ENCODE peak calls at places on chromosomes 2 and 18, in seven cellular contexts. One of them, this sample, is unnamed.

GRCh38 chr2:167941604-167942003 is 305.8 kb downstream of the STK39 start:
- DNase-seq in mesothelial cell of epicardium: no peak
- DNase-seq in heart left ventricle: no peak
- DNase-seq in OCI-LY7: no peak
- DNase-seq in amniotic stem cell: no peak
- DNase-seq in GDM1: no peak
- DNase-seq in GM12864: no peak
- DNase-seq in this sample: no peak

GRCh38 chr2:241271641-241272297 is 43.7 kb downstream of the HDLBP start:
- DNase-seq in mesothelial cell of epicardium: no peak
- DNase-seq in heart left ventricle: peak; percentile 91
- DNase-seq in OCI-LY7: no peak
- DNase-seq in amniotic stem cell: peak; percentile 78
- DNase-seq in GDM1: peak; percentile 37
- DNase-seq in GM12864: no peak
- DNase-seq in this sample: no peak

GRCh38 chr18:4035521-4035920 is 419.6 kb downstream of the DLGAP1 start:
- DNase-seq in mesothelial cell of epicardium: no peak
- DNase-seq in heart left ventricle: no peak
- DNase-seq in OCI-LY7: no peak
- DNase-seq in amniotic stem cell: no peak
- DNase-seq in GDM1: no peak
- DNase-seq in GM12864: no peak
- DNase-seq in this sample: peak; percentile 17

GRCh38 chr2:69082430-69082997 is 69.5 kb downstream of the ANTXR1 start:
- DNase-seq in mesothelial cell of epicardium: no peak
- DNase-seq in heart left ventricle: peak; percentile 65
- DNase-seq in OCI-LY7: no peak
- DNase-seq in amniotic stem cell: peak; percentile 51
- DNase-seq in GDM1: no peak
- DNase-seq in GM12864: no peak
- DNase-seq in this sample: no peak

GRCh38 chr18:55401638-55402191 is 186.3 kb downstream of the TCF4 start:
- DNase-seq in mesothelial cell of epicardium: peak; percentile 24
- DNase-seq in heart left ventricle: no peak
- DNase-seq in OCI-LY7: no peak
- DNase-seq in amniotic stem cell: no peak
- DNase-seq in GDM1: no peak
- DNase-seq in GM12864: no peak
- DNase-seq in this sample: peak; percentile 72

GRCh38 chr2:27720004-27720551 is 51.4 kb upstream of the MRPL33 start:
- DNase-seq in mesothelial cell of epicardium: no peak
- DNase-seq in heart left ventricle: no peak
- DNase-seq in OCI-LY7: no peak
- DNase-seq in amniotic stem cell: peak; percentile 80
- DNase-seq in GDM1: no peak
- DNase-seq in GM12864: peak; percentile 7
- DNase-seq in this sample: no peak

GRCh38 chr2:68905116-68905515 is 33.9 kb upstream of the BMP10 start:
- DNase-seq in mesothelial cell of epicardium: no peak
- DNase-seq in heart left ventricle: no peak
- DNase-seq in OCI-LY7: no peak
- DNase-seq in amniotic stem cell: no peak
- DNase-seq in GDM1: no peak
- DNase-seq in GM12864: no peak
- DNase-seq in this sample: no peak

GRCh38 chr2:38080346-38080745 is 4.4 kb upstream of the CYP1B1 start:
- DNase-seq in mesothelial cell of epicardium: no peak
- DNase-seq in heart left ventricle: no peak
- DNase-seq in OCI-LY7: no peak
- DNase-seq in amniotic stem cell: no peak
- DNase-seq in GDM1: no peak
- DNase-seq in GM12864: no peak
- DNase-seq in this sample: no peak

GRCh38 chr2:239234826-239235175 is 166.0 kb downstream of the HDAC4 start:
- DNase-seq in mesothelial cell of epicardium: no peak
- DNase-seq in heart left ventricle: no peak
- DNase-seq in OCI-LY7: no peak
- DNase-seq in amniotic stem cell: no peak
- DNase-seq in GDM1: no peak
- DNase-seq in GM12864: no peak
- DNase-seq in this sample: no peak

GRCh38 chr2:231169475-231169874 is 29.0 kb upstream of the ARMC9 start:
- DNase-seq in mesothelial cell of epicardium: no peak
- DNase-seq in heart left ventricle: no peak
- DNase-seq in OCI-LY7: no peak
- DNase-seq in amniotic stem cell: no peak
- DNase-seq in GDM1: no peak
- DNase-seq in GM12864: no peak
- DNase-seq in this sample: no peak

GRCh38 chr2:31440764-31441163 is 26.2 kb upstream of the XDH start:
- DNase-seq in mesothelial cell of epicardium: no peak
- DNase-seq in heart left ventricle: no peak
- DNase-seq in OCI-LY7: no peak
- DNase-seq in amniotic stem cell: peak; percentile 31
- DNase-seq in GDM1: no peak
- DNase-seq in GM12864: no peak
- DNase-seq in this sample: no peak

GRCh38 chr2:71299507-71299906 is 32.1 kb upstream of the ZNF638 start:
- DNase-seq in mesothelial cell of epicardium: no peak
- DNase-seq in heart left ventricle: no peak
- DNase-seq in OCI-LY7: peak; percentile 45
- DNase-seq in amniotic stem cell: peak; percentile 7
- DNase-seq in GDM1: no peak
- DNase-seq in GM12864: no peak
- DNase-seq in this sample: no peak

GRCh38 chr2:3287896-3288295 is 89.7 kb downstream of the EIPR1 start:
- DNase-seq in mesothelial cell of epicardium: no peak
- DNase-seq in heart left ventricle: peak; percentile 27
- DNase-seq in OCI-LY7: no peak
- DNase-seq in amniotic stem cell: no peak
- DNase-seq in GDM1: no peak
- DNase-seq in GM12864: no peak
- DNase-seq in this sample: no peak

GRCh38 chr2:203678971-203679370 is 27.5 kb upstream of the CD28 start:
- DNase-seq in mesothelial cell of epicardium: no peak
- DNase-seq in heart left ventricle: no peak
- DNase-seq in OCI-LY7: no peak
- DNase-seq in amniotic stem cell: no peak
- DNase-seq in GDM1: no peak
- DNase-seq in GM12864: no peak
- DNase-seq in this sample: no peak

GRCh38 chr2:170782673-170783072 is 12.5 kb downstream of the ERICH2 start:
- DNase-seq in mesothelial cell of epicardium: no peak
- DNase-seq in heart left ventricle: no peak
- DNase-seq in OCI-LY7: no peak
- DNase-seq in amniotic stem cell: no peak
- DNase-seq in GDM1: no peak
- DNase-seq in GM12864: no peak
- DNase-seq in this sample: no peak

GRCh38 chr2:10238396-10238795 is 64.3 kb upstream of the HPCAL1 start:
- DNase-seq in mesothelial cell of epicardium: no peak
- DNase-seq in heart left ventricle: no peak
- DNase-seq in OCI-LY7: no peak
- DNase-seq in amniotic stem cell: no peak
- DNase-seq in GDM1: no peak
- DNase-seq in GM12864: no peak
- DNase-seq in this sample: no peak

GRCh38 chr2:32430804-32431203 is 74.0 kb downstream of the BIRC6 start:
- DNase-seq in mesothelial cell of epicardium: no peak
- DNase-seq in heart left ventricle: no peak
- DNase-seq in OCI-LY7: no peak
- DNase-seq in amniotic stem cell: no peak
- DNase-seq in GDM1: no peak
- DNase-seq in GM12864: no peak
- DNase-seq in this sample: no peak

GRCh38 chr18:75478996-75479870 is 51.7 kb upstream of the SMIM21 start:
- DNase-seq in mesothelial cell of epicardium: no peak
- DNase-seq in heart left ventricle: no peak
- DNase-seq in OCI-LY7: peak; percentile 24
- DNase-seq in amniotic stem cell: peak; percentile 6
- DNase-seq in GDM1: peak; percentile 28
- DNase-seq in GM12864: peak; percentile 15
- DNase-seq in this sample: no peak

GRCh38 chr2:160241251-160242137 is 41.4 kb upstream of the ITGB6 start:
- DNase-seq in mesothelial cell of epicardium: no peak
- DNase-seq in heart left ventricle: peak; percentile 66
- DNase-seq in OCI-LY7: no peak
- DNase-seq in amniotic stem cell: peak; percentile 32
- DNase-seq in GDM1: no peak
- DNase-seq in GM12864: no peak
- DNase-seq in this sample: no peak

GRCh38 chr2:128639693-128640092 is 321.0 kb upstream of the HS6ST1 start:
- DNase-seq in mesothelial cell of epicardium: peak; percentile 10
- DNase-seq in heart left ventricle: peak; percentile 22
- DNase-seq in OCI-LY7: no peak
- DNase-seq in amniotic stem cell: no peak
- DNase-seq in GDM1: no peak
- DNase-seq in GM12864: no peak
- DNase-seq in this sample: no peak

GRCh38 chr18:36355511-36355910 is 58.0 kb downstream of the FHOD3 start:
- DNase-seq in mesothelial cell of epicardium: no peak
- DNase-seq in heart left ventricle: no peak
- DNase-seq in OCI-LY7: no peak
- DNase-seq in amniotic stem cell: no peak
- DNase-seq in GDM1: no peak
- DNase-seq in GM12864: no peak
- DNase-seq in this sample: no peak

GRCh38 chr2:222355860-222356259 is 57.1 kb upstream of the PAX3 start:
- DNase-seq in mesothelial cell of epicardium: no peak
- DNase-seq in heart left ventricle: no peak
- DNase-seq in OCI-LY7: no peak
- DNase-seq in amniotic stem cell: no peak
- DNase-seq in GDM1: no peak
- DNase-seq in GM12864: no peak
- DNase-seq in this sample: no peak

GRCh38 chr18:7221424-7222155 is 9.3 kb upstream of the LRRC30 start:
- DNase-seq in mesothelial cell of epicardium: no peak
- DNase-seq in heart left ventricle: no peak
- DNase-seq in OCI-LY7: peak; percentile 33
- DNase-seq in amniotic stem cell: peak; percentile 4
- DNase-seq in GDM1: peak; percentile 45
- DNase-seq in GM12864: peak; percentile 4
- DNase-seq in this sample: peak; percentile 82

GRCh38 chr2:227503433-227504406 is 31.8 kb downstream of the AGFG1 start:
- DNase-seq in mesothelial cell of epicardium: no peak
- DNase-seq in heart left ventricle: no peak
- DNase-seq in OCI-LY7: no peak
- DNase-seq in amniotic stem cell: no peak
- DNase-seq in GDM1: no peak
- DNase-seq in GM12864: no peak
- DNase-seq in this sample: no peak

GRCh38 chr18:58393295-58393694 is 235.6 kb downstream of the ALPK2 start:
- DNase-seq in mesothelial cell of epicardium: no peak
- DNase-seq in heart left ventricle: no peak
- DNase-seq in OCI-LY7: no peak
- DNase-seq in amniotic stem cell: no peak
- DNase-seq in GDM1: no peak
- DNase-seq in GM12864: no peak
- DNase-seq in this sample: no peak

GRCh38 chr18:31744661-31745060 is 16.0 kb downstream of the SLC25A52 start:
- DNase-seq in mesothelial cell of epicardium: no peak
- DNase-seq in heart left ventricle: no peak
- DNase-seq in OCI-LY7: no peak
- DNase-seq in amniotic stem cell: no peak
- DNase-seq in GDM1: no peak
- DNase-seq in GM12864: no peak
- DNase-seq in this sample: no peak

GRCh38 chr18:76519156-76519549 is 24.1 kb upstream of the ZNF516 start:
- DNase-seq in mesothelial cell of epicardium: no peak
- DNase-seq in heart left ventricle: no peak
- DNase-seq in OCI-LY7: no peak
- DNase-seq in amniotic stem cell: no peak
- DNase-seq in GDM1: no peak
- DNase-seq in GM12864: no peak
- DNase-seq in this sample: no peak

GRCh38 chr2:23801396-23801795 is 125.5 kb downstream of the ATAD2B start:
- DNase-seq in mesothelial cell of epicardium: no peak
- DNase-seq in heart left ventricle: no peak
- DNase-seq in OCI-LY7: no peak
- DNase-seq in amniotic stem cell: no peak
- DNase-seq in GDM1: no peak
- DNase-seq in GM12864: no peak
- DNase-seq in this sample: no peak

GRCh38 chr2:29742641-29743040 is 178.7 kb downstream of the ALK start:
- DNase-seq in mesothelial cell of epicardium: no peak
- DNase-seq in heart left ventricle: no peak
- DNase-seq in OCI-LY7: no peak
- DNase-seq in amniotic stem cell: no peak
- DNase-seq in GDM1: no peak
- DNase-seq in GM12864: no peak
- DNase-seq in this sample: no peak

GRCh38 chr2:219404291-219404910 is 13.8 kb upstream of the DES start:
- DNase-seq in mesothelial cell of epicardium: no peak
- DNase-seq in heart left ventricle: no peak
- DNase-seq in OCI-LY7: no peak
- DNase-seq in amniotic stem cell: no peak
- DNase-seq in GDM1: no peak
- DNase-seq in GM12864: no peak
- DNase-seq in this sample: no peak

GRCh38 chr18:44887227-44887631 is 206.5 kb downstream of the SETBP1 start:
- DNase-seq in mesothelial cell of epicardium: no peak
- DNase-seq in heart left ventricle: no peak
- DNase-seq in OCI-LY7: no peak
- DNase-seq in amniotic stem cell: no peak
- DNase-seq in GDM1: no peak
- DNase-seq in GM12864: peak; percentile 22
- DNase-seq in this sample: no peak

GRCh38 chr2:157784823-157785175 is 91.3 kb downstream of the ACVR1 start:
- DNase-seq in mesothelial cell of epicardium: no peak
- DNase-seq in heart left ventricle: no peak
- DNase-seq in OCI-LY7: no peak
- DNase-seq in amniotic stem cell: no peak
- DNase-seq in GDM1: no peak
- DNase-seq in GM12864: no peak
- DNase-seq in this sample: no peak

GRCh38 chr2:66134113-66134730 is 300.7 kb upstream of the MEIS1 start:
- DNase-seq in mesothelial cell of epicardium: no peak
- DNase-seq in heart left ventricle: no peak
- DNase-seq in OCI-LY7: no peak
- DNase-seq in amniotic stem cell: no peak
- DNase-seq in GDM1: no peak
- DNase-seq in GM12864: no peak
- DNase-seq in this sample: no peak

GRCh38 chr2:207160115-207160514 is 5.6 kb downstream of the KLF7 start:
- DNase-seq in mesothelial cell of epicardium: no peak
- DNase-seq in heart left ventricle: no peak
- DNase-seq in OCI-LY7: no peak
- DNase-seq in amniotic stem cell: no peak
- DNase-seq in GDM1: no peak
- DNase-seq in GM12864: no peak
- DNase-seq in this sample: no peak

GRCh38 chr2:162327134-162327769 is 8.8 kb upstream of the IFIH1 start:
- DNase-seq in mesothelial cell of epicardium: no peak
- DNase-seq in heart left ventricle: no peak
- DNase-seq in OCI-LY7: no peak
- DNase-seq in amniotic stem cell: no peak
- DNase-seq in GDM1: no peak
- DNase-seq in GM12864: no peak
- DNase-seq in this sample: no peak

GRCh38 chr18:77223653-77224052 is 26.0 kb upstream of the GALR1 start:
- DNase-seq in mesothelial cell of epicardium: no peak
- DNase-seq in heart left ventricle: no peak
- DNase-seq in OCI-LY7: no peak
- DNase-seq in amniotic stem cell: no peak
- DNase-seq in GDM1: no peak
- DNase-seq in GM12864: no peak
- DNase-seq in this sample: no peak

GRCh38 chr2:229531594-229531993 is 182.8 kb downstream of the DNER start:
- DNase-seq in mesothelial cell of epicardium: no peak
- DNase-seq in heart left ventricle: no peak
- DNase-seq in OCI-LY7: no peak
- DNase-seq in amniotic stem cell: no peak
- DNase-seq in GDM1: no peak
- DNase-seq in GM12864: no peak
- DNase-seq in this sample: no peak

GRCh38 chr2:237689569-237690131 is 62.3 kb downstream of the LRRFIP1 start:
- DNase-seq in mesothelial cell of epicardium: no peak
- DNase-seq in heart left ventricle: no peak
- DNase-seq in OCI-LY7: no peak
- DNase-seq in amniotic stem cell: no peak
- DNase-seq in GDM1: peak; percentile 79
- DNase-seq in GM12864: no peak
- DNase-seq in this sample: no peak

This sample was measured in iPS DF 19.7.